ENCODE peak calls at places on chromosome 20, in five cellular contexts. F, S, Q, Z and A are unnamed samples.

GRCh38 chr20:52433326-52434040 is 241.9 kb upstream of the ZFP64 start:
- DNase-seq in F (no peak), S (no peak), Q (no peak), Z (no peak), A (no peak)

GRCh38 chr20:1322511-1323245 is 6.3 kb downstream of the SDCBP2 start:
- DNase-seq in F (peak), S (no peak), Q (no peak), Z (peak), A (no peak)

GRCh38 chr20:33684533-33685327 is 1.5 kb downstream of the E2F1 start:
- DNase-seq in F (no peak), S (no peak), Q (peak), Z (no peak), A (no peak)

GRCh38 chr20:7392551-7392950 is 547.7 kb downstream of the HAO1 start:
- DNase-seq in F (no peak), S (no peak), Q (no peak), Z (no peak), A (no peak)

GRCh38 chr20:25070821-25071473 is 11.0 kb downstream of the VSX1 start:
- DNase-seq in F (no peak), S (no peak), Q (no peak), Z (no peak), A (no peak)

GRCh38 chr20:54219751-54220426 is 12.0 kb downstream of the PFDN4 start:
- DNase-seq in F (peak), S (no peak), Q (peak), Z (peak), A (no peak)

GRCh38 chr20:57659789-57660509 is 39.7 kb upstream of the ZBP1 start:
- DNase-seq in F (no peak), S (no peak), Q (peak), Z (no peak), A (no peak)

GRCh38 chr20:48739395-48740268 is 88.2 kb downstream of the PREX1 start:
- DNase-seq in F (no peak), S (no peak), Q (no peak), Z (no peak), A (peak)

GRCh38 chr20:34997171-34997570 is 41.5 kb downstream of the MYH7B start:
- DNase-seq in F (peak), S (no peak), Q (no peak), Z (no peak), A (peak)

GRCh38 chr20:32495949-32496348 is 89.2 kb downstream of the NOL4L start:
- DNase-seq in F (no peak), S (no peak), Q (no peak), Z (no peak), A (no peak)

GRCh38 chr20:63846128-63846771 is 15.0 kb upstream of the ABHD16B start:
- DNase-seq in F (no peak), S (no peak), Q (no peak), Z (peak), A (no peak)

GRCh38 chr20:57051096-57051495 is 215.3 kb downstream of the BMP7 start:
- DNase-seq in F (no peak), S (no peak), Q (no peak), Z (no peak), A (no peak)

GRCh38 chr20:31488171-31488570 is 13.1 kb downstream of the REM1 start:
- DNase-seq in F (no peak), S (no peak), Q (no peak), Z (no peak), A (no peak)

GRCh38 chr20:38601216-38602184 is at the start of gene ARHGAP40:
- DNase-seq in F (no peak), S (no peak), Q (peak), Z (no peak), A (no peak)

GRCh38 chr20:32832664-32833063 is 12.9 kb downstream of the MAPRE1 start:
- DNase-seq in F (no peak), S (no peak), Q (no peak), Z (no peak), A (no peak)

GRCh38 chr20:41137412-41138216 is at the start of gene PLCG1:
- DNase-seq in F (peak), S (peak), Q (peak), Z (peak), A (peak)

GRCh38 chr20:52943185-52943841 is 28.8 kb upstream of the TSHZ2 start:
- DNase-seq in F (no peak), S (no peak), Q (no peak), Z (no peak), A (no peak)

GRCh38 chr20:51091564-51092195 is 68.8 kb upstream of the KCNG1 start:
- DNase-seq in F (no peak), S (no peak), Q (no peak), Z (no peak), A (no peak)

GRCh38 chr20:30919514-30920188 is 337.8 kb upstream of the DEFB115 start:
- DNase-seq in F (no peak), S (no peak), Q (no peak), Z (no peak), A (no peak)

GRCh38 chr20:38218566-38218885 is 42.0 kb downstream of the KIAA1755 start:
- DNase-seq in F (no peak), S (no peak), Q (no peak), Z (no peak), A (no peak)

GRCh38 chr20:41141153-41141815 is 3.9 kb downstream of the PLCG1 start:
- DNase-seq in F (peak), S (no peak), Q (no peak), Z (peak), A (no peak)

GRCh38 chr20:57266251-57267157 is at the start of gene BMP7:
- DNase-seq in F (no peak), S (no peak), Q (no peak), Z (no peak), A (no peak)

GRCh38 chr20:25039697-25040437 is 18.1 kb downstream of the ACSS1 start:
- DNase-seq in F (peak), S (no peak), Q (no peak), Z (peak), A (no peak)

GRCh38 chr20:14885661-14886060 is 548.2 kb upstream of the FLRT3 start:
- DNase-seq in F (no peak), S (no peak), Q (no peak), Z (no peak), A (no peak)